ENCODE peak calls at places on chromosome 21, in six cellular contexts. One of them, this sample, is unnamed.

GRCh38 chr21:33761104-33762036 is 119.1 kb downstream of the ITSN1 start:
- DNase-seq in AG08396: peak; percentile 75
- DNase-seq in activated CD8-positive, alpha-beta memory T cell treated with anti-CD3 and anti-CD28 coated beads for 1 hour: no peak
- DNase-seq in LoVo: peak; percentile 19
- DNase-seq in stimulated activated CD4-positive, alpha-beta T cell treated with anti-CD3 and anti-CD28 coated beads, Interleukin-4, amount 100 ng/mL, for 48 hours: no peak
- DNase-seq in mesendoderm: peak; percentile 54
- DNase-seq in this sample: peak; percentile 19

GRCh38 chr21:45135868-45136267 is 61.5 kb downstream of the ADARB1 start:
- DNase-seq in AG08396: no peak
- DNase-seq in activated CD8-positive, alpha-beta memory T cell treated with anti-CD3 and anti-CD28 coated beads for 1 hour: no peak
- DNase-seq in LoVo: no peak
- DNase-seq in stimulated activated CD4-positive, alpha-beta T cell treated with anti-CD3 and anti-CD28 coated beads, Interleukin-4, amount 100 ng/mL, for 48 hours: no peak
- DNase-seq in mesendoderm: no peak
- DNase-seq in this sample: no peak

GRCh38 chr21:22609802-22610201 is 1611.6 kb downstream of the NCAM2 start:
- DNase-seq in AG08396: no peak
- DNase-seq in activated CD8-positive, alpha-beta memory T cell treated with anti-CD3 and anti-CD28 coated beads for 1 hour: no peak
- DNase-seq in LoVo: no peak
- DNase-seq in stimulated activated CD4-positive, alpha-beta T cell treated with anti-CD3 and anti-CD28 coated beads, Interleukin-4, amount 100 ng/mL, for 48 hours: no peak
- DNase-seq in mesendoderm: no peak
- DNase-seq in this sample: no peak

GRCh38 chr21:39688010-39688409 is 57.0 kb upstream of the IGSF5 start:
- DNase-seq in AG08396: no peak
- DNase-seq in activated CD8-positive, alpha-beta memory T cell treated with anti-CD3 and anti-CD28 coated beads for 1 hour: no peak
- DNase-seq in LoVo: no peak
- DNase-seq in stimulated activated CD4-positive, alpha-beta T cell treated with anti-CD3 and anti-CD28 coated beads, Interleukin-4, amount 100 ng/mL, for 48 hours: no peak
- DNase-seq in mesendoderm: no peak
- DNase-seq in this sample: no peak

GRCh38 chr21:33884361-33885157 is 31.0 kb downstream of the ATP5PO start:
- DNase-seq in AG08396: no peak
- DNase-seq in activated CD8-positive, alpha-beta memory T cell treated with anti-CD3 and anti-CD28 coated beads for 1 hour: no peak
- DNase-seq in LoVo: no peak
- DNase-seq in stimulated activated CD4-positive, alpha-beta T cell treated with anti-CD3 and anti-CD28 coated beads, Interleukin-4, amount 100 ng/mL, for 48 hours: no peak
- DNase-seq in mesendoderm: no peak
- DNase-seq in this sample: no peak

GRCh38 chr21:34807146-34807880 is 138.5 kb downstream of the CLIC6 start:
- DNase-seq in AG08396: peak; percentile 77
- DNase-seq in activated CD8-positive, alpha-beta memory T cell treated with anti-CD3 and anti-CD28 coated beads for 1 hour: peak; percentile 32
- DNase-seq in LoVo: peak; percentile 86
- DNase-seq in stimulated activated CD4-positive, alpha-beta T cell treated with anti-CD3 and anti-CD28 coated beads, Interleukin-4, amount 100 ng/mL, for 48 hours: peak; percentile 51
- DNase-seq in mesendoderm: peak; percentile 87
- DNase-seq in this sample: peak; percentile 51

GRCh38 chr21:40179167-40179566 is 311.9 kb downstream of the PCP4 start:
- DNase-seq in AG08396: no peak
- DNase-seq in activated CD8-positive, alpha-beta memory T cell treated with anti-CD3 and anti-CD28 coated beads for 1 hour: no peak
- DNase-seq in LoVo: no peak
- DNase-seq in stimulated activated CD4-positive, alpha-beta T cell treated with anti-CD3 and anti-CD28 coated beads, Interleukin-4, amount 100 ng/mL, for 48 hours: no peak
- DNase-seq in mesendoderm: no peak
- DNase-seq in this sample: no peak

GRCh38 chr21:37974081-37974480 is 57.8 kb upstream of the KCNJ6 start:
- DNase-seq in AG08396: no peak
- DNase-seq in activated CD8-positive, alpha-beta memory T cell treated with anti-CD3 and anti-CD28 coated beads for 1 hour: no peak
- DNase-seq in LoVo: peak; percentile 44
- DNase-seq in stimulated activated CD4-positive, alpha-beta T cell treated with anti-CD3 and anti-CD28 coated beads, Interleukin-4, amount 100 ng/mL, for 48 hours: no peak
- DNase-seq in mesendoderm: no peak
- DNase-seq in this sample: no peak

GRCh38 chr21:45316871-45317400 is 29.2 kb upstream of the POFUT2 start:
- DNase-seq in AG08396: no peak
- DNase-seq in activated CD8-positive, alpha-beta memory T cell treated with anti-CD3 and anti-CD28 coated beads for 1 hour: no peak
- DNase-seq in LoVo: no peak
- DNase-seq in stimulated activated CD4-positive, alpha-beta T cell treated with anti-CD3 and anti-CD28 coated beads, Interleukin-4, amount 100 ng/mL, for 48 hours: no peak
- DNase-seq in mesendoderm: no peak
- DNase-seq in this sample: no peak

This sample was measured in Calu3.